ENCODE peak calls at places on chromosomes 1 and 21, in ten cellular contexts. L, E, R, G, H, B, F, N, J and S are unnamed samples. For H3K4me1, the result is how much of the 10 kb centered on the place peaks cover.

GRCh38 chr1:3452866-3453175 is 1.6 kb upstream of the ARHGEF16 start:
- DNase-seq in L (no peak), E (no peak), R (no peak), G (no peak), H (no peak), B (no peak), F (no peak), N (no peak), J (peak), S (no peak)

GRCh38 chr1:117754061-117754969 is 148.5 kb downstream of the TENT5C start:
- DNase-seq in L (peak), E (no peak), R (peak), G (peak), H (peak), B (no peak), F (no peak), N (peak), J (no peak), S (no peak)

GRCh38 chr21:46116189-46116845 is 18.4 kb downstream of the COL6A2 start:
- DNase-seq in L (no peak), E (no peak), R (peak), G (no peak), H (no peak), B (peak), F (peak), N (no peak), J (peak), S (peak)

GRCh38 chr1:5998906-5999301 is 6.7 kb upstream of the NPHP4 start:
- DNase-seq in L (no peak), E (no peak), R (peak), G (no peak), H (no peak), B (no peak), F (peak), N (no peak), J (peak), S (peak)

GRCh38 chr1:243461700-243462099 is 205.9 kb downstream of the SDCCAG8 start:
- DNase-seq in L (no peak), E (no peak), R (no peak), G (no peak), H (no peak), B (no peak), F (no peak), N (no peak), J (no peak), S (no peak)

GRCh38 chr1:54340876-54341275 is 65.3 kb downstream of the SSBP3 start:
- DNase-seq in L (no peak), E (no peak), R (no peak), G (no peak), H (no peak), B (no peak), F (no peak), N (no peak), J (no peak), S (no peak)

GRCh38 chr1:36924282-36924791 is 110.0 kb downstream of the GRIK3 start:
- DNase-seq in L (peak), E (peak), R (no peak), G (peak), H (peak), B (peak), F (no peak), N (no peak), J (no peak), S (peak)

GRCh38 chr1:240189386-240189989 is 97.8 kb downstream of the FMN2 start:
- DNase-seq in L (peak), E (no peak), R (no peak), G (peak), H (peak), B (no peak), F (no peak), N (no peak), J (no peak), S (no peak)

GRCh38 chr1:226181996-226182714 is 4.4 kb downstream of the ACBD3 start:
- DNase-seq in L (peak), E (peak), R (peak), G (peak), H (peak), B (peak), F (no peak), N (no peak), J (peak), S (peak)

GRCh38 chr21:42010507-42011493 is 640 bp upstream of the ZBTB21 start:
- DNase-seq in L (no peak), E (peak), R (no peak), G (peak), H (peak), B (no peak), F (peak), N (peak), J (peak), S (peak)

GRCh38 chr1:181680871-181681270 is 197.6 kb downstream of the CACNA1E start:
- DNase-seq in L (no peak), E (no peak), R (no peak), G (no peak), H (no peak), B (no peak), F (no peak), N (no peak), J (no peak), S (no peak)

GRCh38 chr21:29184047-29184446 is 53.6 kb downstream of the MAP3K7CL start:
- DNase-seq in L (no peak), E (no peak), R (no peak), G (no peak), H (no peak), B (no peak), F (no peak), N (no peak), J (no peak), S (no peak)

GRCh38 chr1:220874201-220874655 is 5.0 kb upstream of the HLX start:
- DNase-seq in L (peak), E (peak), R (no peak), G (peak), H (peak), B (no peak), F (peak), N (no peak), J (no peak), S (no peak)

GRCh38 chr1:65195495-65196417 is 47.8 kb downstream of the AK4 start:
- DNase-seq in L (peak), E (no peak), R (peak), G (peak), H (no peak), B (no peak), F (no peak), N (no peak), J (no peak), S (no peak)

GRCh38 chr1:157356611-157357010 is 195.7 kb downstream of the FCRL5 start:
- DNase-seq in L (no peak), E (no peak), R (no peak), G (no peak), H (no peak), B (no peak), F (no peak), N (no peak), J (no peak), S (no peak)

GRCh38 chr21:41837756-41838297 is 41.3 kb downstream of the PRDM15 start:
- DNase-seq in L (no peak), E (no peak), R (no peak), G (no peak), H (no peak), B (no peak), F (peak), N (no peak), J (peak), S (no peak)

DNA sequence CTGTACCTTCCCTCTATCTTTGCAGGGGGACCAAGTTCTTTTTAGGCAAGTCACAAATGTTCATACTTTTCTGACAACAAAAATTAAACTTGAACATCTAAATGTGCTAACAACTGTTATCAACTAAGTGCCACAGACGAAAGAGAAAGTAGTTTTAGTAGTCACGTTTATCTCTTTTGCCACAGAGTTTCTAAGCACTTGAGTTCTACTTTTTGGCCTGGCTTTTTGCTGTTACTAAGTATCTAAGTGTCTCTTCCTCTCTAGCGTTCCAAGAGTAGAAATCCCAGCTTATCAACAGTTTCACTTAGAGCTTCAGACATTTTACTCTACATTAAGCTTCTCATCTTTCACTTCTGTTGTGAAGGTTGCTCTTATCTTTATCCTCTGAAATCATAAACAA is 34.3 kb downstream of the GATAD2B start:
- DNase-seq in L (peak), E (no peak), R (no peak), G (peak), H (no peak), B (no peak), F (no peak), N (no peak), J (no peak), S (no peak)
- H3K4me3 ChIP-seq in L (no peak), E (no peak), R (no peak), G (no peak), H (no peak), B (no peak), F (no peak), N (no peak), J (no peak), S (no peak)

GRCh38 chr1:208036918-208037567 is 126.1 kb upstream of the CD34 start:
- DNase-seq in L (no peak), E (no peak), R (no peak), G (no peak), H (no peak), B (no peak), F (no peak), N (no peak), J (no peak), S (no peak)

GRCh38 chr1:208034135-208034534 is 123.2 kb upstream of the CD34 start:
- DNase-seq in L (no peak), E (no peak), R (no peak), G (no peak), H (no peak), B (no peak), F (peak), N (no peak), J (no peak), S (no peak)

GRCh38 chr1:208038303-208038702 is 127.4 kb upstream of the CD34 start:
- DNase-seq in L (no peak), E (no peak), R (no peak), G (no peak), H (no peak), B (no peak), F (no peak), N (no peak), J (no peak), S (no peak)

GRCh38 chr1:208033236-208033635 is 122.3 kb upstream of the CD34 start:
- DNase-seq in L (no peak), E (no peak), R (no peak), G (no peak), H (no peak), B (no peak), F (peak), N (no peak), J (no peak), S (no peak)

GRCh38 chr1:208036177-208036808 is 125.4 kb upstream of the CD34 start:
- DNase-seq in L (peak), E (no peak), R (no peak), G (peak), H (peak), B (no peak), F (no peak), N (no peak), J (no peak), S (no peak)
- TF ChIP-seq CTCF in L (peak), E (peak), R (no peak), G (peak), H (peak), B (no peak), F (no peak), N (no peak), J (no peak), S (no peak)

DNA sequence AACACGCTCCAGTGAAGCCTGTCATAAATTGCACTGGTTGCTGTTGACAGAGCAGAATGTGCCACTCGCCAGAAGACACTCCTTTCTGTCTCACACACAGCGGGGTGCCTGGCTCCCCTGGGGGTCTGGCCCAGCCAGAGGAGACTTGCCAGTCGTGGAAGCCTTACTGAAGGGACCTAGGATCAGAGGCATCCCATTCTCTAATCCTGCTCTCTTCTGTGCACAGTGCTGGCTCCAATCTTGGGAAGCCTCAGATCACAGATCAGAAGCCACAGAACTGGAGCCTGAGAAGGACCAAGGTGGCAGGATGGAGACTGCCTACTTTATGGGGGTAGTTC is 1.4 kb downstream of the SLC9A1 start:
- DNase-seq in L (no peak), E (no peak), R (no peak), G (no peak), H (no peak), B (no peak), F (no peak), N (no peak), J (no peak), S (no peak)
- H3K4me1 ChIP-seq in L (under half), E (half or more), R (half or more), G (under half), H (under half), B (under half), F (half or more), N (half or more), J (under half), S (half or more)

GRCh38 chr1:201939271-201939973 is 6.9 kb downstream of the LMOD1 start:
- DNase-seq in L (no peak), E (no peak), R (no peak), G (no peak), H (no peak), B (no peak), F (no peak), N (no peak), J (no peak), S (no peak)

GRCh38 chr1:201944002-201944401 is 2.3 kb downstream of the LMOD1 start:
- DNase-seq in L (no peak), E (no peak), R (no peak), G (no peak), H (no peak), B (no peak), F (no peak), N (no peak), J (no peak), S (no peak)

GRCh38 chr1:201942129-201942495 is 4.2 kb downstream of the LMOD1 start:
- DNase-seq in L (no peak), E (no peak), R (no peak), G (no peak), H (no peak), B (no peak), F (no peak), N (no peak), J (no peak), S (no peak)

GRCh38 chr1:201938440-201939005 is 7.8 kb downstream of the LMOD1 start:
- DNase-seq in L (no peak), E (no peak), R (no peak), G (no peak), H (no peak), B (no peak), F (no peak), N (no peak), J (no peak), S (no peak)

DNA sequence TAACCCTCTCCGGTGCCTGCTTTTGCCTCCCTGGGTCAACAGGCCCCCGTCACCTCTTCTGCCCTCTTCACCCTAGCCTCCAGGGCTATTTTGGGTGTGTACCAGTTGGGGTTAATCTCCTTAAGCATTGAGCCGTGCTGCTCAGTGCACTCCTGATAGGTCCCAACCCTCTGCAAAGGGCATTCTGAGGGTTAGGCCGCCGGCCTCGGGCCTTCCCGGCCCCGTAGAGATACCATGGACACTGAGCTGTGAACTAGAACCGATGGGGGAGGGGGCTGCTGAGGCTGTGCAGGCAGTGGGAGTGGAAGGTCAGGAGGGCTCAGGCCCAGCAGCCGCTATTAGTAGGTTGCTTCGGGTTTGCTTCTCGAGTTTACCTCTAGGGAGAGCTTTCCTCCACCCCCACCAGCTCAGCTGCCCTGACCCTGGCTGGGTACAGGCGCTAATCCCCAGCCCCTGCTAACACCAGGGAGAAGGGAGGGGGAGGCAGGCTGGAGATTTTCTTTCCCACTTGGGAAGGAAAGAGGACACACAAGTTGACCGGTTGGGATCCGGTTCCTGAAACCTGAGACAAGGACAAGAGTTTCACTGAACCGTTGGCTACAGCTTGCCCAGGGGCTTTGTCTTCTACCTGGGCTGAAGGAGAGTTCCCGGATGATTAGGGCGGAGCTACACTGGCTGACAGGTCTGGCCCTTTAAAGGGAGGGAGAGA is 4.8 kb downstream of the LMOD1 start:
- DNase-seq in L (no peak), E (no peak), R (no peak), G (no peak), H (no peak), B (no peak), F (no peak), N (no peak), J (no peak), S (no peak)
- H3K4me3 ChIP-seq in L (no peak), E (no peak), R (no peak), G (peak), H (no peak), B (peak), F (no peak), N (no peak), J (no peak), S (peak)

DNA sequence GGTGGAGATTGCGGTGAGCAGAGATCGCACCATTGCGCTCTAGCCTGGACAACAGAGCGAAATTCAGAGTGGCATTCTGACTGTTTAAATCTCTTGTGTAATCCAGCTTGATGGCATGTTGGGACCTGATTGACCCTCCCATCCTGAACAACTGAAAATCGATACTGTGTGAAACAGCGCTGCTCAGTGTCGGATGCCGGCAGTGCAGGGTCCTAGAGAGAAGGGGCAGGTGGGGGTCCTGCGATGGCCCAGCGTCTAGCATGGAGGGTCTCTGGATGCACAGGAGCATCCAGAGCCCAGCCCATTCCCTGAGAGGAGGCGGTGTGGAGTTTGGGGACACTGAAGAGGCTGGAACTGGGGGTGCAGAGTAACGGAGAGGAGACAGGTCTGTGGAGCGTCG is 15.8 kb downstream of the AGT start:
- DNase-seq in L (no peak), E (no peak), R (no peak), G (no peak), H (no peak), B (no peak), F (no peak), N (no peak), J (no peak), S (no peak)
- TF ChIP-seq CTCF in L (no peak), E (no peak), R (no peak), G (no peak), H (no peak), B (no peak), F (no peak), N (no peak), J (no peak), S (no peak)

DNA sequence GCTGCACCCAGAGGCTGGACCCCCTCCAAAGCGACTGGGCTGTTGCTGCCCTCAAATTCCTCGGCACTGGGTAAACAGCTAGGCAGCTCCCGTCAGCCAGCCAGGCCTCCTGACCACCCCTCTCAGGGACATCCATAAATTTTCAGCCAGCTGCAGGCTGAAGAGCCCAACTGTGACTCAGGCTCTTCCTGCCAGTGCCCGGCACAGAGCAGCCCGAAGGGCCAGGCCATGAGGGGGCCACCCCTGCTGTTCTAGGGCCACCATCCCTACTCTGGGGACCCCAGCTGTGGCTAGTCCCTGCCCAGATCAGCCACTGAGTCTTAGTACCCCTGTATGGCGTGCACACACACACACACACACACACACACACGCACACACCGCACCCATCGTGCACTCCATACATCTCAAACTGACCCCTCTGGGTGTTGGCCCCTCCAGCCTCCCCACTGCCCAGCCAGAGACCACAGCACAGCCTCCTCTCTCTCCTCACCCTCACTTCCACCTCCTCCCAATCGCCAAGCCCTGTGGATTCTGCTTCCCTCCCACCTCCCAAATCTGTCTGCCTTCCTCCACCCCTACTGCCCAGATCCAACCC is 6.2 kb upstream of the LAPTM5 start:
- DNase-seq in L (peak), E (no peak), R (no peak), G (no peak), H (peak), B (no peak), F (no peak), N (no peak), J (peak), S (no peak)
- H3K4me1 ChIP-seq in L (under half), E (under half), R (under half), G (under half), H (under half), B (under half), F (half or more), N (half or more), J (under half), S (under half)

GRCh38 chr1:25819496-25820246 is at the start of gene MTFR1L:
- DNase-seq in L (peak), E (peak), R (peak), G (peak), H (peak), B (peak), F (peak), N (peak), J (peak), S (peak)

GRCh38 chr1:25817840-25818501 is 1.8 kb upstream of the MTFR1L start:
- DNase-seq in L (no peak), E (no peak), R (peak), G (no peak), H (peak), B (no peak), F (no peak), N (no peak), J (no peak), S (no peak)

GRCh38 chr1:25820247-25821111 is 725 bp downstream of the MTFR1L start:
- DNase-seq in L (peak), E (no peak), R (peak), G (peak), H (peak), B (no peak), F (peak), N (peak), J (peak), S (peak)

GRCh38 chr1:25816112-25816718 is 3.5 kb upstream of the MTFR1L start:
- DNase-seq in L (no peak), E (no peak), R (no peak), G (no peak), H (no peak), B (no peak), F (no peak), N (no peak), J (no peak), S (no peak)

DNA sequence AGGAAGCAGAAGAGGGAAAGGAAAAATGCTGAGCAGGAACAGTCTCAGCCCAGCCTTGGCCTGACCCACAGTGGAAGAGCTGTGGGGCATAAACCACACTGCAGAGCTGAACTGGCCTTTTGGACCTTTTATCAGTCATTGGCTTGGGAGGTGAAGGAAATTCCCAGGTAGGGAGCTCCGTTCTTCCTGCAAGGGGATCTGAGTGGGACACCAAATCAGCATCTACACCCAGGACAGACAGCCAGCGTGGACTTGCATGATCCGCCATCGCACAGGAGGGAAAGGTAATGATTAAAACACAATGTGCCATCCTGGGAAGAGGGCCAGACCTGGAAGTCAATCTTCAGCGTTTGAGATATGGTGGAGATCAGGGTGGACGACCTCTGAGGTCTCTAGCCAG is 1.2 kb upstream of the MTFR1L start:
- DNase-seq in L (no peak), E (no peak), R (no peak), G (no peak), H (no peak), B (no peak), F (no peak), N (no peak), J (no peak), S (no peak)
- H3K4me3 ChIP-seq in L (no peak), E (peak), R (peak), G (peak), H (no peak), B (peak), F (no peak), N (no peak), J (no peak), S (peak)

GRCh38 chr1:215529111-215529510 is 38.0 kb upstream of the KCTD3 start:
- DNase-seq in L (peak), E (no peak), R (no peak), G (no peak), H (no peak), B (no peak), F (no peak), N (no peak), J (no peak), S (no peak)
- TF ChIP-seq CTCF in L (no peak), E (no peak), R (no peak), G (no peak), H (no peak), B (no peak), F (no peak), N (no peak), J (no peak), S (no peak)